ENCODE peak calls at places on chromosomes 5 and 9, in six cellular contexts. S, T, A, X, M and V are unnamed samples. For H3K27me3, the result is how much of the 10 kb centered on the place peaks cover.

GRCh38 chr5:37846786-37847310 is 7.0 kb upstream of the GDNF start:
- DNase-seq in S (no peak), A (no peak), T (no peak), X (no peak), M (no peak), V (no peak)

GRCh38 chr5:108366500-108366899 is 15.4 kb downstream of the FBXL17 start:
- DNase-seq in S (no peak), X (no peak), A (no peak), T (no peak), M (no peak), V (no peak)

GRCh38 chr9:14911046-14911445 is 818 bp upstream of the FREM1 start:
- DNase-seq in X (no peak), A (no peak), T (no peak), S (no peak), M (no peak), V (no peak)

GRCh38 chr9:119853126-119853525 is 483.9 kb upstream of the BRINP1 start:
- DNase-seq in A (no peak), S (no peak), T (no peak), X (no peak), M (no peak), V (no peak)

GRCh38 chr9:75910716-75911115 is 20.2 kb downstream of the PCSK5 start:
- DNase-seq in T (no peak), M (no peak), X (no peak), S (no peak), A (no peak), V (no peak)

GRCh38 chr5:89281211-89281610 is 398.2 kb upstream of the MEF2C start:
- DNase-seq in S (no peak), X (no peak), T (no peak), A (no peak), M (no peak), V (no peak)

GRCh38 chr9:127557466-127557869 is 54.6 kb upstream of the STXBP1 start:
- DNase-seq in A (no peak), T (no peak), X (no peak), M (peak), S (peak), V (no peak)

GRCh38 chr5:137216976-137217598 is 282.0 kb downstream of the SPOCK1 start:
- DNase-seq in A (no peak), T (no peak), M (no peak), S (no peak), X (no peak), V (no peak)

GRCh38 chr5:131530706-131531331 is 104.2 kb downstream of the RAPGEF6 start:
- DNase-seq in S (no peak), A (no peak), M (no peak), X (peak), T (no peak), V (no peak)

GRCh38 chr5:111229871-111230812 is 6.0 kb downstream of the CAMK4 start:
- DNase-seq in M (no peak), X (no peak), T (peak), A (no peak), S (no peak), V (no peak)

GRCh38 chr5:122121782-122122465 is 7.4 kb upstream of the ZNF474 start:
- DNase-seq in A (no peak), T (no peak), X (peak), M (no peak), S (no peak), V (no peak)

GRCh38 chr9:73176450-73176875 is 24.8 kb downstream of the ANXA1 start:
- DNase-seq in S (no peak), X (no peak), M (no peak), A (no peak), T (no peak), V (no peak)

GRCh38 chr9:137232510-137232909 is 1.8 kb downstream of the SLC34A3 start:
- DNase-seq in M (no peak), X (no peak), A (no peak), S (no peak), T (no peak), V (no peak)

GRCh38 chr5:128109138-128109537 is 25.6 kb downstream of the SLC12A2 start:
- DNase-seq in X (no peak), A (no peak), T (no peak), M (peak), S (no peak), V (no peak)

GRCh38 chr5:103174147-103174546 is 54.0 kb downstream of the PPIP5K2 start:
- DNase-seq in M (no peak), S (no peak), T (no peak), X (no peak), A (no peak), V (no peak)

GRCh38 chr5:55220433-55221185 is 6.5 kb downstream of the MCIDAS start:
- DNase-seq in M (no peak), T (no peak), S (no peak), X (no peak), A (peak), V (no peak)

GRCh38 chr9:7237473-7238243 is 479.9 kb downstream of the KDM4C start:
- DNase-seq in X (peak), M (no peak), S (peak), T (no peak), A (no peak), V (no peak)

GRCh38 chr5:132474131-132474723 is 16.3 kb downstream of the IRF1 start:
- DNase-seq in T (no peak), S (no peak), M (no peak), A (no peak), X (no peak), V (no peak)

GRCh38 chr5:116947691-116948528 is 373.3 kb upstream of the SEMA6A start:
- DNase-seq in T (peak), S (peak), M (peak), X (no peak), A (peak), V (no peak)

GRCh38 chr5:176389114-176389768 is 690 bp downstream of the HIGD2A start:
- DNase-seq in X (no peak), S (no peak), A (no peak), M (no peak), T (no peak), V (no peak)

GRCh38 chr9:130539473-130540223 is 39.7 kb upstream of the FUBP3 start:
- DNase-seq in A (no peak), T (no peak), S (peak), M (no peak), X (peak), V (no peak)

GRCh38 chr5:175513297-175513696 is 34.9 kb downstream of the SFXN1 start:
- DNase-seq in X (no peak), S (no peak), A (no peak), M (no peak), T (no peak), V (no peak)

GRCh38 chr5:177085985-177086917 is at the start of gene FGFR4:
- DNase-seq in T (peak), M (peak), S (peak), X (peak), A (peak), V (no peak)

GRCh38 chr9:104743377-104743985 is 4.0 kb upstream of the NIPSNAP3A start:
- DNase-seq in X (peak), M (no peak), S (peak), A (peak), T (peak), V (peak)

GRCh38 chr5:132787076-132787475 is 10.0 kb upstream of the SEPTIN8 start:
- DNase-seq in S (peak), A (no peak), X (peak), M (no peak), T (no peak), V (no peak)

DNA sequence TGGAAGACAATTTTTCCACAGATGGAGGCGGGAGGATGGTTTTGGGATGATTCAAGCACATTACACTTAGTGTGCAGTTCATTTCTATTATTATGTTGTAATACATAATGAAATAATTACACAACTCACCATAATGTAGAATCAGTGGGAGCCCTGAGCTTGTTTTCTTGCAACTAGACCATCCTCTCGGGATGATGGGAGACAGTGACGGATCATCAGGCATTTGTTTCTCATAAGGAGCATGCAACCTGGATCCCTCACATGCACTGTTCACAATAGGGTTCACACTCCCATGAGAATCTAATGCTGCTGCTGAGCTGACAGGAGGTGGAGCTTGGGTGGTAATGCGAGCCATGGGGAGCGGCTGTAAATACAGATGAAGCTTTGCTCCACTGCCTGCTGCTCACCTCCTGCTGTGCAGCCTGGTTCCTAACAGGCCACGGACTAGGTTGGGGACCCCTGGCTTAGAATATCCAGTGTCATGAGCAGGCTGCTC is 1.6 kb downstream of the STKLD1 start:
- DNase-seq in A (no peak), X (peak), T (no peak), S (no peak), M (no peak), V (no peak)
- TF ChIP-seq CTCF in A (no peak), X (no peak), T (no peak), S (no peak), M (no peak), V (no peak)

GRCh38 chr5:99030871-99031440 is 102.1 kb upstream of the CHD1 start:
- DNase-seq in X (no peak), M (no peak), S (no peak), T (no peak), A (no peak), V (no peak)

GRCh38 chr5:99034336-99034735 is 105.5 kb upstream of the CHD1 start:
- DNase-seq in T (no peak), M (no peak), X (peak), S (peak), A (no peak), V (no peak)

GRCh38 chr5:99032234-99033013 is 103.6 kb upstream of the CHD1 start:
- DNase-seq in T (peak), M (no peak), A (peak), X (peak), S (peak), V (peak)

GRCh38 chr5:99035942-99036341 is 107.1 kb upstream of the CHD1 start:
- DNase-seq in X (no peak), M (no peak), A (no peak), T (no peak), S (no peak), V (no peak)

DNA sequence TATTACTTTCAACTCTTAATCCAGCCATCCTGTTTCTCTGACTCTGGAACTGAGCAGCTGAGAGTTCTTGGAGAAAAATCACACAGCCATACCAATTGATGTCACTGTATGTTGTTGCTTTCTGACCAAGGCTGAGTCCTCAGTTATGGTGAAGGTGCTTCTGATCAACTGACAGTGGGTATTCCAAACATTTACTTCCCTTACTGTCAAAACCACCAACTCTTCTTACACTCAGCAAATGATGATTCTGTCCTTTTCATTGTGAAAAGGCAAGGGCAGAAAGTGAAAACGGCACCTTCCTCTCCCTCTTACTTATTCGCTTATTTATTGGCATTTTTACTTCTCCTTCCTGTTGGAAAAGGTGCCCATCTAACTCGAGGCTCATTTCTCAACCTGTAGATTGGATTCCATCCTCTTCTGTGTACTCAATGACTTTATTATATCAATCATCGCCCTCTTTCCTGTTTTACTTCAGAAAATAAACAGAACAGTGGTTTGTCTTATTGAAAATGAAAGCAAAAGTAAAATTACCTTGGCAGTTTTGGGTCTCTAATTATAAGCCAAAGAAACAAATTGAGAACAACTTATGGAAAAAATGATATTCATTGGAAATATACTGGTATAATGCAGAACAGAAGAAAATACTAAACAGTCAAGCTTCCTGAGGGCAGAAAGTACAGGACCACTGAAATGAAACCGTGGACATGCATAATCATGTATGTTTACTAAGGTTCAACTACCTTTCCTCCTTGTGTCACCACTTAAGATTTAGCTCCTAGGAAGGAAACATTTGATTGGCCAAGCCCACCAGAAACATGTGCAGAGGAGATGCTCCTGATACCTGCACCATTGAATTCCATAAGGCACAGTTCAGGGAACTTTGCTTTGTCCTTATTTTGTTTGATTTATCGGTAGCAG is 104.5 kb upstream of the CHD1 start:
- DNase-seq in S (peak), A (no peak), M (no peak), T (peak), X (peak), V (no peak)
- H3K4me3 ChIP-seq in S (peak), A (no peak), M (peak), T (peak), X (peak), V (no peak)

DNA sequence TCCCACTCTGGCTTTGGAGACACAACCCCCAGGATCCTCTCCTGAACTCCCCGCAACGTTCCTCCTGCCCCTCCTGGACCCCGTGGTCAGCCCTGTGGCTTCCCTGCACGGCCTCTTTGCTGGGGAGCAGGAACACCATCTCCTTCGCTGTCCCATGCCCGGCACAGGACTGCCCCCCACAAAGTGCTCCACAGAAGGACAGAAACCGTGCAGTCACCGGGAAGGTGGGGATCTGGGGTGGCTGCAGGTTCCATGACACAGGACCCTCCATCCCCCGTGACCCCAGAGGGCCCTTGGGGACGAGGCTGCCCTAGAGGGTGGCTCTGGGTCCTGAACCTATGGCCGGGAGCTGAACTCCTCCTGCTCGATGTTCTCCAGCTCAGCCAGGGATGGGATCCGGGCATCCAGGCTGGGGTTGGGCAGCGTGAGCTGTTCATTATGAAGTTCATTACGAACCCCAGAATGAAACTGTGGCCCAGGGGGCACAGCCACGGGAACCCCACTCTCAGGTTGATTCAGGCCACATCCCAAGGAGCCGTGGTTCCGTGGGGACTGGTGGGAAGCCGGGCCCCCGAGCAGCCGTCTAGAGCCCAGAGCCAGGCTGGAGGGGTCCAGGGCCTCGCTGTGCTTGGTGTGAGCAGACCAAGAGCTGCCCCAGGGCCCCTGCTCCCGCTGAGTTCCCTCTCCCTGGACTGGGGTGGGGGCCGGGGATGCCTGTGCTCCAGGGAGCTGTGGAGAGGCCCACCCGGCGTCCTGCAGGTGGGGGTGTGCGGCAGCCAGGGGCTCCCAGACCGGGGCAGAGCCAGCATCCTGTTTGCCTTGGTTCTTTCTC is 684 bp upstream of the SLC6A19 start:
- DNase-seq in M (no peak), X (no peak), S (no peak), A (no peak), T (no peak), V (no peak)
- H3K27me3 ChIP-seq in M (under half), X (under half), S (under half), A (under half), T (under half), V (under half)

GRCh38 chr5:151048526-151048925 is 28.1 kb downstream of the GPX3 start:
- DNase-seq in M (peak), X (no peak), T (no peak), S (peak), A (peak), V (no peak)
- TF ChIP-seq CTCF in M (peak), X (peak), T (no peak), S (peak), A (peak), V (peak)

GRCh38 chr9:20353931-20354652 is 268.2 kb downstream of the MLLT3 start:
- DNase-seq in T (peak), M (no peak), A (no peak), X (peak), S (no peak), V (no peak)
- H3K4me3 ChIP-seq in T (peak), M (no peak), A (no peak), X (no peak), S (no peak), V (no peak)

GRCh38 chr5:57172466-57172961 is 1.3 kb upstream of the GPBP1 start:
- DNase-seq in X (no peak), T (peak), A (peak), M (no peak), S (peak), V (no peak)
- H3K27me3 ChIP-seq in X (under half), T (under half), A (under half), M (under half), S (under half), V (under half)

GRCh38 chr5:520196-520849 is 3.9 kb downstream of the SLC9A3 start:
- DNase-seq in M (no peak), X (no peak), T (no peak), A (no peak), S (no peak), V (no peak)

GRCh38 chr5:518721-519120 is 5.5 kb downstream of the SLC9A3 start:
- DNase-seq in T (no peak), S (no peak), M (no peak), X (no peak), A (no peak), V (no peak)

GRCh38 chr5:523658-524441 is 399 bp downstream of the SLC9A3 start:
- DNase-seq in S (no peak), A (peak), T (no peak), X (no peak), M (no peak), V (no peak)

GRCh38 chr5:522899-523657 is 1.2 kb downstream of the SLC9A3 start:
- DNase-seq in A (peak), M (no peak), S (no peak), X (no peak), T (no peak), V (no peak)

DNA sequence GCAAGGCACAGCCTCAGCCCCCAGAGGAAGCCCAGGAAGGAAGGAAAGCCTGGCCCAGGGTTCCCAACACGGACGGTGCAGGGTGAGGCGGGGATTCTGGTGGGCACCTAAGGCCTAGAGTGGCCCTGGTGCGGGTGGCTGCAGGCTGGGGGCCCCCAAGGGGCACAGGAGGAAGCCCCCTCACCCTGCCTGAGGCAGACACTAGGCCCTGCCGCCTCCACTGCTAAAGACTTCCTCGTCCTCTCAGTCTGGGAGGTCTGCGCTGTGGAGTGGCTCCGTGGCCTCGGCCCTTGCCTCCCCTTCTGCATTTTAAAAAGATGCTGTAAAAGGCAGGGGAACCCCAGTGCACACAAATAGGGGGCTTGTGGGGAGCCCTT is 3.4 kb downstream of the SLC9A3 start:
- DNase-seq in T (no peak), A (no peak), M (no peak), S (no peak), X (no peak), V (no peak)
- TF ChIP-seq CTCF in T (no peak), A (no peak), M (no peak), S (no peak), X (no peak), V (no peak)

DNA sequence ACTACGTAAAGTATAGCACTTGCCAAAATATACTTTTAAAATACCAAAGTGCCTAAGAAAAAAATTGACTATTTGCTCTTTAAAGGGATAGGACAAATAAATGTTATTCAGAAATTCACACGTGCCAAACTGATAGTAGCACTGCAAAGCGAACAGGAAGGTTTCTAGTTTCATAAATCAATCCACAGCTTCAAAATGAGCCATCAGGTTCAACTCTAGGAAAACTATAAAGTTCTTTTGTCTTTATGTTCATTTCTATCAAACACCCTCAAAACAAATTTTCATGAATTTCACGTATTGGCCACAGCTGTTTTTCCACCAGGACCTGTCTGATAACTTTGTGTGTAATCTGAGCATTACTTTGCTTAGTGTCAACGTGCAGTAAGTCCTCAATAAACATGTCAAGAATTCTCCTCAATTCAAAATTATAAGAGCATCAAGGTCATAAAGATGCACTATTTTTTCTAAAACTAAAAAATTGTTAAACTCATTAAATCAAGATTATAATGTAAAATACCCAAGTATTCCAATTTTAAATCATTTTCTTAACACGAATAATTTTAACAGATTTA is 3.0 kb downstream of the RNF130 start:
- DNase-seq in A (no peak), M (no peak), X (no peak), S (no peak), T (no peak), V (no peak)
- H3K4me3 ChIP-seq in A (peak), M (no peak), X (no peak), S (no peak), T (no peak), V (no peak)